ENCODE peak calls at places on chromosomes 3 and 15, in eight cellular contexts. E is effector memory CD4-positive, alpha-beta T cell; J is HCEC 1CT; I is body of pancreas; O is stimulated activated CD4-positive, alpha-beta T cell treated with anti-CD3 and anti-CD28 coated beads, Interleukin-15, amount 100 ng/mL, for 1 hour; B is glutamatergic neuron; Y is GM12864; M is brain microvascular endothelial cell. P is an unnamed sample.

GRCh38 chr15:49715701-49716100 is 94.9 kb downstream of the DTWD1 start:
- DNase-seq in E (no peak), J (no peak), I (no peak), O (no peak), B (no peak), Y (no peak), M (no peak), P (no peak)

GRCh38 chr15:98647774-98648653 is at the start of gene IGF1R:
- DNase-seq in E (peak), J (peak), I (peak), O (peak), B (peak), Y (no peak), M (peak), P (peak)

GRCh38 chr3:108293858-108294257 is 2.5 kb upstream of the HHLA2 start:
- DNase-seq in E (no peak), J (no peak), I (no peak), O (no peak), B (no peak), Y (peak), M (no peak), P (no peak)

GRCh38 chr3:142180761-142181362 is 31.5 kb upstream of the TFDP2 start:
- DNase-seq in E (no peak), J (peak), I (peak), O (no peak), B (peak), Y (no peak), M (peak), P (peak)

GRCh38 chr15:70438776-70439175 is 324.6 kb downstream of the UACA start:
- DNase-seq in E (no peak), J (no peak), I (no peak), O (no peak), B (no peak), Y (no peak), M (no peak), P (no peak)

GRCh38 chr3:13519392-13519791 is 29.5 kb upstream of the FBLN2 start:
- DNase-seq in E (no peak), J (no peak), I (no peak), O (no peak), B (no peak), Y (no peak), M (no peak), P (no peak)

GRCh38 chr15:34206016-34206415 is 3.9 kb downstream of the KATNBL1 start:
- DNase-seq in E (no peak), J (no peak), I (no peak), O (no peak), B (no peak), Y (no peak), M (no peak), P (peak)

GRCh38 chr3:108136888-108137814 is 46.3 kb upstream of the CD47 start:
- DNase-seq in E (no peak), J (no peak), I (no peak), O (no peak), B (no peak), Y (no peak), M (no peak), P (no peak)

GRCh38 chr15:81304226-81304625 is 19.7 kb downstream of the STARD5 start:
- DNase-seq in E (no peak), J (no peak), I (no peak), O (no peak), B (no peak), Y (no peak), M (peak), P (peak)

GRCh38 chr3:133598405-133598804 is 24.9 kb downstream of the CDV3 start:
- DNase-seq in E (no peak), J (no peak), I (no peak), O (no peak), B (no peak), Y (no peak), M (no peak), P (no peak)